ENCODE peak calls at places on chromosomes 11 and 22, in seven cellular contexts. L, F, K, V, O, S and X are unnamed samples.

GRCh38 chr11:81071641-81072040 is 1630.8 kb upstream of the TENM4 start:
- DNase-seq in L (peak), F (no peak), K (no peak), V (no peak), O (no peak), S (no peak), X (no peak)

GRCh38 chr11:1121343-1122331 is 36.1 kb upstream of the MUC5AC start:
- DNase-seq in L (no peak), F (peak), K (no peak), V (no peak), O (no peak), S (no peak), X (no peak)

GRCh38 chr11:117528061-117528780 is 200.6 kb downstream of the CEP164 start:
- DNase-seq in L (no peak), F (no peak), K (no peak), V (no peak), O (no peak), S (no peak), X (no peak)

GRCh38 chr22:50157976-50158375 is 12.6 kb upstream of the PANX2 start:
- DNase-seq in L (peak), F (no peak), K (no peak), V (no peak), O (no peak), S (no peak), X (no peak)

GRCh38 chr11:113106507-113106906 is 145.3 kb downstream of the NCAM1 start:
- DNase-seq in L (no peak), F (peak), K (no peak), V (no peak), O (no peak), S (peak), X (no peak)

GRCh38 chr22:50150161-50151129 is 20.1 kb upstream of the PANX2 start:
- DNase-seq in L (peak), F (no peak), K (peak), V (no peak), O (no peak), S (no peak), X (no peak)

GRCh38 chr22:32810241-32811133 is 9.0 kb downstream of the TIMP3 start:
- DNase-seq in L (peak), F (peak), K (no peak), V (no peak), O (no peak), S (no peak), X (no peak)

GRCh38 chr11:36211735-36212430 is 77.3 kb downstream of the COMMD9 start:
- DNase-seq in L (no peak), F (no peak), K (no peak), V (no peak), O (no peak), S (no peak), X (no peak)

GRCh38 chr11:65501005-65501529 is 2.2 kb downstream of the MALAT1 start:
- DNase-seq in L (no peak), F (peak), K (no peak), V (no peak), O (no peak), S (no peak), X (no peak)

GRCh38 chr11:2860636-2861035 is 24.9 kb downstream of the CDKN1C start:
- DNase-seq in L (peak), F (peak), K (no peak), V (no peak), O (peak), S (peak), X (no peak)

GRCh38 chr22:26847046-26847445 is 189.7 kb downstream of the MIAT start:
- DNase-seq in L (no peak), F (no peak), K (no peak), V (no peak), O (no peak), S (no peak), X (no peak)

GRCh38 chr22:36245805-36246356 is 6.6 kb upstream of the APOL2 start:
- DNase-seq in L (no peak), F (no peak), K (no peak), V (no peak), O (no peak), S (no peak), X (no peak)

GRCh38 chr22:23579280-23579679 is 810 bp downstream of the IGLL1 start:
- DNase-seq in L (no peak), F (no peak), K (no peak), V (no peak), O (no peak), S (no peak), X (no peak)

GRCh38 chr11:122758361-122758760 is 79.9 kb upstream of the CRTAM start:
- DNase-seq in L (no peak), F (no peak), K (no peak), V (no peak), O (no peak), S (no peak), X (no peak)

GRCh38 chr11:88695701-88696414 is 358.3 kb upstream of the CTSC start:
- DNase-seq in L (no peak), F (no peak), K (no peak), V (no peak), O (no peak), S (no peak), X (no peak)

GRCh38 chr11:33860926-33861325 is 30.9 kb downstream of the LMO2 start:
- DNase-seq in L (no peak), F (no peak), K (no peak), V (no peak), O (no peak), S (no peak), X (no peak)

GRCh38 chr11:115903179-115903578 is 399.0 kb upstream of the CADM1 start:
- DNase-seq in L (no peak), F (no peak), K (no peak), V (no peak), O (no peak), S (no peak), X (no peak)

GRCh38 chr22:45262931-45263789 is 21.6 kb upstream of the UPK3A start:
- DNase-seq in L (no peak), F (no peak), K (no peak), V (peak), O (peak), S (no peak), X (peak)

GRCh38 chr22:29041408-29041807 is 20.2 kb downstream of the C22orf31 start:
- DNase-seq in L (no peak), F (peak), K (no peak), V (no peak), O (no peak), S (peak), X (no peak)

GRCh38 chr11:68551223-68551622 is 90.7 kb downstream of the PPP6R3 start:
- DNase-seq in L (no peak), F (peak), K (no peak), V (no peak), O (no peak), S (no peak), X (no peak)

GRCh38 chr11:130715085-130715932 is 201.0 kb downstream of the SNX19 start:
- DNase-seq in L (no peak), F (no peak), K (no peak), V (no peak), O (no peak), S (no peak), X (no peak)

GRCh38 chr22:28958611-28959010 is 75.2 kb downstream of the ZNRF3 start:
- DNase-seq in L (peak), F (no peak), K (no peak), V (no peak), O (no peak), S (no peak), X (no peak)

GRCh38 chr11:11426226-11426915 is 73.3 kb upstream of the CSNK2A3 start:
- DNase-seq in L (peak), F (no peak), K (no peak), V (no peak), O (no peak), S (no peak), X (no peak)

GRCh38 chr22:35888181-35888870 is 140.3 kb downstream of the RBFOX2 start:
- DNase-seq in L (no peak), F (no peak), K (no peak), V (no peak), O (no peak), S (no peak), X (no peak)

GRCh38 chr22:23772315-23773246 is at the start of gene MMP11:
- DNase-seq in L (peak), F (no peak), K (peak), V (peak), O (no peak), S (no peak), X (no peak)

GRCh38 chr11:88398372-88399140 is 61.0 kb upstream of the CTSC start:
- DNase-seq in L (peak), F (peak), K (peak), V (no peak), O (no peak), S (peak), X (no peak)

GRCh38 chr22:43305806-43306205 is 37.4 kb downstream of the SCUBE1 start:
- DNase-seq in L (no peak), F (no peak), K (no peak), V (peak), O (no peak), S (no peak), X (no peak)

GRCh38 chr22:24271406-24271760 is 752 bp downstream of the SPECC1L start:
- DNase-seq in L (peak), F (peak), K (peak), V (no peak), O (no peak), S (no peak), X (no peak)

GRCh38 chr11:114310095-114310494 is 13.9 kb downstream of the NNMT start:
- DNase-seq in L (no peak), F (no peak), K (no peak), V (no peak), O (no peak), S (no peak), X (no peak)

GRCh38 chr11:114309517-114309916 is 13.3 kb downstream of the NNMT start:
- DNase-seq in L (no peak), F (no peak), K (no peak), V (no peak), O (no peak), S (no peak), X (no peak)

GRCh38 chr11:114308689-114309089 is 12.5 kb downstream of the NNMT start:
- DNase-seq in L (no peak), F (peak), K (no peak), V (no peak), O (no peak), S (no peak), X (no peak)

GRCh38 chr11:114314096-114314495 is 17.9 kb downstream of the NNMT start:
- DNase-seq in L (no peak), F (no peak), K (no peak), V (no peak), O (no peak), S (no peak), X (no peak)

GRCh38 chr11:114311946-114312345 is 15.7 kb downstream of the NNMT start:
- DNase-seq in L (no peak), F (no peak), K (no peak), V (no peak), O (no peak), S (no peak), X (no peak)
- H3K4me3 ChIP-seq in L (no peak), F (no peak), K (no peak), V (no peak), O (no peak), S (no peak), X (no peak)

DNA sequence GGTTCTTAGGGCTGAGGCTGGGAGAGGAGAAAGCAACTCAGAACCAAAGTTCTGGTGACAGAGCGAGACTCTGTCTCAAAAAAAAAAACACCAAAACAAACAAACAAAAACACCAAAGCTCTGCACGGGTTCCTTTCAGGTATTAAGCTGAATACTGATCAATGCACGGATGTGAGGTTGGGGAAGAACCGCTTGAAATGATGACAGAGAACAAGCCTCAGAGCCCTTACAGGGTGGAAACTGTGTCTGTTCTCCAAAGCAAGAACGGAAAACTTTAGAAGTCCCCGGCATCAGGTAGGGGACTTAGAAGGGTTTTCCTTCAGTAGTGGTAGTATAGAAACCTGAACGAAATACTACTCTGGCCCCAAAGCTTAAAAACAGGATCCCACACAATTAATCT is 260.0 kb downstream of the TBC1D22A start:
- DNase-seq in L (no peak), F (no peak), K (no peak), V (no peak), O (no peak), S (no peak), X (no peak)
- H3K4me3 ChIP-seq in L (no peak), F (no peak), K (no peak), V (no peak), O (no peak), S (no peak), X (no peak)

GRCh38 chr11:57647960-57648776 is 1.5 kb downstream of the YPEL4 start:
- DNase-seq in L (no peak), F (no peak), K (peak), V (no peak), O (no peak), S (no peak), X (no peak)
- H3K4me3 ChIP-seq in L (peak), F (peak), K (no peak), V (no peak), O (no peak), S (no peak), X (no peak)

GRCh38 chr11:134068829-134069425 is at the start of gene JAM3:
- DNase-seq in L (peak), F (peak), K (peak), V (peak), O (peak), S (peak), X (peak)
- H3K4me3 ChIP-seq in L (peak), F (peak), K (peak), V (peak), O (peak), S (peak), X (peak)